ENCODE peak calls at places on chromosomes 5 and 9, in four cellular contexts. O is A549, Z is HepG2, D is K562. F is an unnamed sample.

GRCh38 chr9:86550411-86550810 is 196.2 kb upstream of the TUT7 start:
- DNase-seq in O (no peak), Z (no peak), D (no peak), F (no peak)

GRCh38 chr9:89844535-89844934 is 239.7 kb downstream of the GADD45G start:
- DNase-seq in O (no peak), Z (no peak), D (no peak), F (no peak)

GRCh38 chr9:134494905-134495304 is 146.7 kb upstream of the COL5A1 start:
- DNase-seq in O (no peak), Z (no peak), D (no peak), F (no peak)

GRCh38 chr5:132500931-132501628 is 10.5 kb upstream of the IRF1 start:
- DNase-seq in O (peak), Z (peak), D (peak), F (no peak)

GRCh38 chr9:121686930-121687541 is 35.6 kb downstream of the DAB2IP start:
- DNase-seq in O (peak), Z (peak), D (peak), F (peak)

GRCh38 chr5:174612686-174613085 is 111.7 kb upstream of the MSX2 start:
- DNase-seq in O (peak), Z (no peak), D (no peak), F (no peak)

GRCh38 chr5:173139631-173140030 is 4.7 kb upstream of the BNIP1 start:
- DNase-seq in O (no peak), Z (peak), D (no peak), F (no peak)

GRCh38 chr5:34957857-34958690 is 28.7 kb downstream of the DNAJC21 start:
- DNase-seq in O (peak), Z (peak), D (peak), F (no peak)

GRCh38 chr5:73280821-73281746 is 108.1 kb downstream of the TMEM174 start:
- DNase-seq in O (peak), Z (no peak), D (no peak), F (no peak)

GRCh38 chr9:98707158-98708102 is 1.3 kb downstream of the GABBR2 start:
- DNase-seq in O (peak), Z (peak), D (peak), F (no peak)

GRCh38 chr5:172178301-172179031 is 9.6 kb downstream of the STK10 start:
- DNase-seq in O (no peak), Z (no peak), D (peak), F (no peak)

GRCh38 chr9:18492612-18493011 is 18.7 kb downstream of the ADAMTSL1 start:
- DNase-seq in O (no peak), Z (no peak), D (no peak), F (no peak)

GRCh38 chr9:133635903-133636531 is at the start of gene DBH:
- DNase-seq in O (no peak), Z (no peak), D (no peak), F (no peak)

GRCh38 chr5:38456657-38457056 is 99.8 kb downstream of the LIFR start:
- DNase-seq in O (no peak), Z (no peak), D (no peak), F (no peak)

GRCh38 chr9:9942764-9943424 is 669.9 kb downstream of the PTPRD start:
- DNase-seq in O (peak), Z (peak), D (peak), F (peak)

GRCh38 chr9:37415011-37415719 is 7.3 kb upstream of the GRHPR start:
- DNase-seq in O (peak), Z (peak), D (peak), F (no peak)

GRCh38 chr5:115459844-115460243 is 84.7 kb downstream of the FEM1C start:
- DNase-seq in O (no peak), Z (no peak), D (no peak), F (no peak)

DNA sequence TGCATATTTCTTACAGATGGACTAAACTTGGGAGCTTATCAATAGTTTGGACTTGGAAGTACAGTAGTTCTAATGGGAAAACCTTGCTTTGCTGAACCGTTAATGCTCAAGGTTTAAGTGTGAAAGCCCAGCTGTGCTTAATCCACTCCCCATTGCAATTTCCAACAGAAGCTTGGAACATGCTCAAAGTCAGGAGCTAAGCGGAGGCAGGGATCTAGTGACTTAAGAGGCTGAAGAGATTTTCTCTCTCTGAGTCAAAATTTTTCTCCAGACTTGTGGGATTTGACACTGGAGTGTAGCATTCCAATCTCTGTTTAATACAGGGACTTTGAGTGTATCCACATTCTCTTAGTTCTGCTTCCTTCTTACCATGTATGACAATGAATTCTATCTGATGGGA is 471.8 kb downstream of the KIF4B start:
- DNase-seq in O (no peak), Z (no peak), D (no peak), F (no peak)
- TF ChIP-seq POLR2AphosphoS2 in O (no peak), Z (no peak), D (no peak), F (no peak)

GRCh38 chr5:138953370-138954256 is 78.5 kb upstream of the LRRTM2 start:
- DNase-seq in O (no peak), Z (no peak), D (peak), F (no peak)
- TF ChIP-seq POLR2AphosphoS2 in O (no peak), Z (no peak), D (no peak), F (no peak)

GRCh38 chr9:35603986-35604577 is 980 bp upstream of the TESK1 start:
- DNase-seq in O (peak), Z (peak), D (peak), F (peak)

GRCh38 chr9:35604578-35605335 is at the start of gene TESK1:
- DNase-seq in O (peak), Z (peak), D (peak), F (no peak)

GRCh38 chr9:35606726-35607125 is 1.7 kb downstream of the TESK1 start:
- DNase-seq in O (no peak), Z (no peak), D (no peak), F (no peak)

GRCh38 chr9:35606138-35606504 is 1.1 kb downstream of the TESK1 start:
- DNase-seq in O (peak), Z (no peak), D (no peak), F (no peak)

GRCh38 chr9:35605336-35606137 is 475 bp downstream of the TESK1 start:
- DNase-seq in O (no peak), Z (no peak), D (peak), F (no peak)
- TF ChIP-seq POLR2AphosphoS2 in O (no peak), Z (no peak), D (no peak), F (no peak)

GRCh38 chr9:17005085-17005484 is 129.8 kb upstream of the CNTLN start:
- DNase-seq in O (peak), Z (peak), D (no peak), F (no peak)
- TF ChIP-seq POLR2AphosphoS2 in O (no peak), Z (no peak), D (no peak), F (no peak)

DNA sequence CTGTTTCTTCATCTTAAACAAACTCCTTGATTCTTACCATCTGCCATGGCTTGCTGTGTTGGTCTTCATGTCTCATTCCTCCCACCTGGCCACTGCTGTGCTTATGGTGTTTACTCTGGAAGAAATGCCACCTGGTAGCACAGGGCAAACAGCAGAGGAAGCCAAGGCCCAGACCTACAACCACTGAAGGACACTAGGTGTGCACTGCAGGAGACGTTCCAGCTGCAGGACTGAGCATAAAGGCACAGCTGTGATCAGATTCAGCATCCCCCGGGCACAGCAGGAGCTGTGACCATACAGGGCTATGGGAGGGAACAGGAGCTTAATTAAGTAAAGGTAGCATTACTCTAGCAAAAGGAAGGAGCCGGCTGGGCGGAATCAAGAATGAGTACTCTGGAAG is 12.6 kb upstream of the GNAQ start:
- DNase-seq in O (no peak), Z (no peak), D (no peak), F (no peak)
- TF ChIP-seq POLR2AphosphoS2 in O (no peak), Z (no peak), D (no peak), F (no peak)

GRCh38 chr5:121982500-121983261 is 20.9 kb downstream of the SRFBP1 start:
- DNase-seq in O (no peak), Z (no peak), D (no peak), F (no peak)
- TF ChIP-seq POLR2AphosphoS2 in O (no peak), Z (no peak), D (no peak), F (no peak)

GRCh38 chr9:75932026-75932425 is 41.6 kb downstream of the PCSK5 start:
- DNase-seq in O (no peak), Z (no peak), D (no peak), F (no peak)
- TF ChIP-seq POLR2AphosphoS2 in O (no peak), Z (no peak), D (no peak), F (no peak)

GRCh38 chr5:163185315-163185714 is 252.1 kb upstream of the CCNG1 start:
- DNase-seq in O (no peak), Z (no peak), D (no peak), F (no peak)
- TF ChIP-seq POLR2AphosphoS2 in O (no peak), Z (no peak), D (no peak), F (no peak)

GRCh38 chr5:169874626-169875025 is 105.7 kb downstream of the INSYN2B start:
- DNase-seq in O (no peak), Z (no peak), D (no peak), F (no peak)

GRCh38 chr5:169871816-169872215 is 108.5 kb downstream of the INSYN2B start:
- DNase-seq in O (no peak), Z (no peak), D (no peak), F (no peak)

GRCh38 chr5:169875091-169875727 is 105.1 kb downstream of the INSYN2B start:
- DNase-seq in O (no peak), Z (no peak), D (no peak), F (no peak)

GRCh38 chr5:169876376-169876775 is 103.9 kb downstream of the INSYN2B start:
- DNase-seq in O (no peak), Z (no peak), D (no peak), F (no peak)

GRCh38 chr5:169873642-169874041 is 106.7 kb downstream of the INSYN2B start:
- DNase-seq in O (no peak), Z (no peak), D (no peak), F (no peak)
- TF ChIP-seq POLR2AphosphoS2 in O (no peak), Z (no peak), D (no peak), F (no peak)